ENCODE peak calls at places on chromosomes 5 and 9, in eight cellular contexts. F, P, S, M, X, B, T and L are unnamed samples.

GRCh38 chr9:87148391-87149237 is 201.3 kb upstream of the GAS1 start:
- DNase-seq in F (peak; percentile 93), P (peak; percentile 90), S (peak; percentile 91), M (peak; percentile 67), X (peak; percentile 60), B (no peak), T (no peak), L (no peak)

GRCh38 chr9:119078015-119078414 is 291.2 kb downstream of the BRINP1 start:
- DNase-seq in F (peak; percentile 14), P (no peak), S (no peak), M (no peak), X (no peak), B (no peak), T (no peak), L (no peak)

GRCh38 chr5:6722015-6722414 is 8.8 kb downstream of the TENT4A start:
- DNase-seq in F (no peak), P (peak; percentile 23), S (no peak), M (no peak), X (no peak), B (no peak), T (no peak), L (no peak)

GRCh38 chr5:54868511-54869483 is 116.6 kb downstream of the ESM1 start:
- DNase-seq in F (no peak), P (no peak), S (no peak), M (no peak), X (no peak), B (no peak), T (no peak), L (no peak)

GRCh38 chr5:120160120-120160895 is 303.8 kb upstream of the PRR16 start:
- DNase-seq in F (no peak), P (no peak), S (no peak), M (peak; percentile 27), X (no peak), B (no peak), T (no peak), L (no peak)

GRCh38 chr5:15496886-15497285 is 3.1 kb upstream of the FBXL7 start:
- DNase-seq in F (no peak), P (no peak), S (no peak), M (no peak), X (no peak), B (no peak), T (no peak), L (no peak)

GRCh38 chr9:134522976-134523375 is 118.6 kb upstream of the COL5A1 start:
- DNase-seq in F (no peak), P (no peak), S (no peak), M (no peak), X (no peak), B (no peak), T (no peak), L (no peak)

GRCh38 chr9:134918646-134919045 is 934 bp upstream of the FCN1 start:
- DNase-seq in F (no peak), P (no peak), S (no peak), M (no peak), X (no peak), B (no peak), T (no peak), L (no peak)

GRCh38 chr5:137575211-137575610 is 76.1 kb upstream of the SPOCK1 start:
- DNase-seq in F (no peak), P (no peak), S (no peak), M (no peak), X (no peak), B (no peak), T (no peak), L (no peak)

GRCh38 chr9:110767559-110768063 is 99.0 kb downstream of the MUSK start:
- DNase-seq in F (no peak), P (peak; percentile 97), S (no peak), M (peak; percentile 46), X (peak; percentile 55), B (no peak), T (no peak), L (no peak)

GRCh38 chr9:91714020-91714721 is 235.9 kb downstream of the ROR2 start:
- DNase-seq in F (peak; percentile 86), P (peak; percentile 82), S (peak; percentile 85), M (peak; percentile 64), X (no peak), B (no peak), T (no peak), L (no peak)

GRCh38 chr5:131532016-131532640 is 102.9 kb downstream of the RAPGEF6 start:
- DNase-seq in F (no peak), P (no peak), S (no peak), M (no peak), X (no peak), B (no peak), T (no peak), L (no peak)

GRCh38 chr5:11797132-11797531 is 107.1 kb downstream of the CTNND2 start:
- DNase-seq in F (peak; percentile 32), P (no peak), S (no peak), M (no peak), X (no peak), B (no peak), T (no peak), L (no peak)

GRCh38 chr9:38018964-38019602 is 49.9 kb downstream of the SHB start:
- DNase-seq in F (no peak), P (peak; percentile 79), S (no peak), M (peak; percentile 86), X (no peak), B (no peak), T (no peak), L (no peak)

GRCh38 chr9:87675466-87675865 is 50.5 kb upstream of the CTSL start:
- DNase-seq in F (no peak), P (no peak), S (no peak), M (no peak), X (no peak), B (no peak), T (no peak), L (no peak)

GRCh38 chr5:139689631-139690384 is 41.7 kb downstream of the CXXC5 start:
- DNase-seq in F (peak; percentile 72), P (peak; percentile 62), S (peak; percentile 82), M (no peak), X (no peak), B (no peak), T (no peak), L (no peak)

GRCh38 chr5:68173007-68173406 is 42.5 kb upstream of the PIK3R1 start:
- DNase-seq in F (no peak), P (peak; percentile 20), S (no peak), M (no peak), X (peak; percentile 5), B (no peak), T (no peak), L (no peak)

GRCh38 chr5:135493406-135494180 is 41.4 kb upstream of the TIFAB start:
- DNase-seq in F (peak; percentile 39), P (peak; percentile 84), S (no peak), M (peak; percentile 15), X (no peak), B (no peak), T (no peak), L (peak; percentile 87)

GRCh38 chr9:107530682-107531081 is 41.1 kb upstream of the KLF4 start:
- DNase-seq in F (no peak), P (no peak), S (no peak), M (no peak), X (no peak), B (no peak), T (no peak), L (no peak)

DNA sequence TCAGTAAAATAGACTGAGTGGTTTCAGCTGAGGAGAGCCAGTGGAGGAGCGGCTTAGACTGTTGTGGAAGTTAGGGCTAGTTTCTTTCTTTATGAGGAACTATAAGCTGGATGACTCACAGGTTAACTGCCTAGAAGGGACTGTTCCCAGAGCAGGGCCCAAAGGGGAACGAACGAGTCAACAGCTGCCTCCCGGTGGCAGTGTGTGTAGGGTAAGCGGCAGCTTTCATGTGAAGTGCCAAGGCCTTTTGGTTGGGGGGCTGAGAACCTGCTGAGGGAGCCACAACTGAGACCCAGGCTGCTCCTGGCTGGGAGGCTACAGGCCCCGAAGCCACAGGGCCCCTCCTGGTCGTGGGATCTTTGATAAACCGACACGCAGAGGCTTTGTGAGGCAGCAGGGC is 7.0 kb downstream of the SQSTM1 start:
- DNase-seq in F (peak; percentile 41), P (no peak), S (no peak), M (peak; percentile 53), X (no peak), B (no peak), T (peak; percentile 42), L (no peak)
- H3K4me3 ChIP-seq in F (no peak overlapping the region), P (no peak overlapping the region), S (no peak overlapping the region), M (no peak overlapping the region), X (no peak overlapping the region), B (no peak overlapping the region), T (no peak overlapping the region), L (no peak overlapping the region)

GRCh38 chr5:42952575-42952974 is 87.5 kb downstream of the ANXA2R start:
- DNase-seq in F (no peak), P (no peak), S (no peak), M (no peak), X (no peak), B (no peak), T (no peak), L (no peak)
- H3K4me3 ChIP-seq in F (no peak overlapping the region), P (no peak overlapping the region), S (peak overlapping the region; percentile 51), M (peak overlapping the region; percentile 60), X (peak overlapping the region; percentile 67), B (peak overlapping the region; percentile 72), T (peak overlapping the region; percentile 97), L (no peak overlapping the region)

DNA sequence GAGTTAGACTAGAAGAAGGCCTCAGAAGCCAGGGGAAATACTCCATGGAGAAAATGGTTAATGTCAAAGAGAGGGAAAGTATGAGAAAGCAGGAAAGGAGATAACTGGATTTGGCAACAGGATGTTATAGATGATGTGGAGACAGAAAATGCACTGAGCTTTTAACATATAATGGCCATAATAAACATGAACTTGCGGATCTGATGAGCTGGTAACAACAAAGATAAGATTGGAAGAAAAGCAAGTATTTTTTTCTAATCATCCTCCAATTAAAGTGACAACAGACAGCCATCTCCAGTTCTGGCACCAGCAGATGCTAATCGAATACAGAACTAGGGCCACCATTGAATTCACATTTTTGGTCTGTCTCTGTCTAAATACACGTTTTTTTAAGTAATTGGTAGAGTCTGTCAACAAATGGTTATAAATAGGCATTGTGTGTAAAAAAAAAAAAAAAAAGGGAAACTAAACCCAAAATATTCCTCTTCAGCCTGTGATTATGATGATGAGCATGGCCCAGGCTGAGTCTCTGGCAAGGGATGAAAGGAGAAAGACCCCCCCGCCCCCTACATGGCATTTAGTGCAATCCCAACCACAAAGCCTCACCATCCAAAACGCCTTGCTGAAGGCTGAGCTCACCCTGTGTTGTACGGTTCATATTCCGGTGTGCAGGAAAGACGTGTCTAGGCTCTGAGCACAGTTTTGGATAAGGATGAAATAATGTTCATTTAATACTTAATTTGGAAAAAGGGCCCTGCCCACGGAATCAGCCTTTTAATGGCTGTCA is 149.6 kb upstream of the LHFPL2 start:
- DNase-seq in F (no peak), P (peak; percentile 67), S (no peak), M (no peak), X (no peak), B (no peak), T (no peak), L (no peak)
- H3K4me3 ChIP-seq in F (no peak overlapping the region), P (no peak overlapping the region), S (no peak overlapping the region), M (no peak overlapping the region), X (no peak overlapping the region), B (no peak overlapping the region), T (no peak overlapping the region), L (no peak overlapping the region)

DNA sequence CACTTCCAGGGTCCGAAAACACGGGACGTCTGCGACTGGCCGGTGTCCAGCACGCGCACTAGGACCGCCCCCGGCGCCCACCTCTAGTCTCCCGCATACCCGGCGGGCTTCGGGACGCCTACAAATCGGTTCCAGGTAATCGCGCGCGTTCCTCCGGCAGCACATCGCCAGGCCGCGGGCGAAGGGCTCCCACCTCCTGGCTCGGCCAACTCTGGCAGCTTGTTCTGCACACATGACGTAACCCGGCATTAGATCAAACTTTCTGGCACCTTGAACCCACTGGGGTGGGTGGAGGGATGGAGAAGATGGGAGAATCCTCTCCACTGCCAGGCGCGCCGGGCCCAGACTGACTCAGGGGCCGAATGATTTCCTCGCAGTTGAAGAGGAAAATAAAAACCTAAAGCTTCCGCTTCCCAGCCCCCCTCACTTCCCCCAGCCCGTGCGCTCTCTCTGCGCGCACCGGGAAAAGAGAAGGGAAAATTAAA is 1.2 kb downstream of the EFNA5 start:
- DNase-seq in F (peak; percentile 71), P (peak; percentile 59), S (peak; percentile 85), M (peak; percentile 22), X (no peak), B (no peak), T (no peak), L (no peak)
- H3K4me3 ChIP-seq in F (peak overlapping the region; percentile 86), P (peak overlapping the region; percentile 73), S (peak overlapping the region; percentile 58), M (peak overlapping the region; percentile 88), X (peak overlapping the region; percentile 64), B (no peak overlapping the region), T (no peak overlapping the region), L (peak overlapping the region; percentile 65)